ENCODE peak calls at places on chromosomes 1 and 21, in eight cellular contexts. K is GM12892; P is left cardiac atrium; Y is foreskin keratinocyte; I is mesenchymal stem cell; V is RWPE1; S is activated effector memory CD4-positive, alpha-beta T cell treated with Interleukin-2 at 50 U/mL for 16 hours; O is stimulated activated CD4-positive, alpha-beta T cell treated with anti-CD3 and anti-CD28 coated beads, Interleukin-15, amount 100 ng/mL, for 48 hours. G is an unnamed sample.
A peak's percentile ranks its signal among the peaks of the same experiment; 100 is the strongest.

GRCh38 chr1:44296794-44297193 is 58.3 kb downstream of the ERI3 start:
- DNase-seq in Y (no peak), O (no peak), P (no peak), K (no peak), V (no peak), I (no peak), S (no peak), G (no peak)

GRCh38 chr1:234771642-234772344 is 161.8 kb upstream of the IRF2BP2 start:
- DNase-seq in P (no peak), K (no peak), O (no peak), V (no peak), Y (no peak), S (no peak), I (no peak), G (peak; percentile 41)

GRCh38 chr21:27480841-27481261 is 514.0 kb upstream of the ADAMTS5 start:
- DNase-seq in V (no peak), I (peak; percentile 29), Y (peak; percentile 75), O (no peak), K (no peak), S (no peak), P (no peak), G (peak; percentile 15)

GRCh38 chr1:108646661-108647269 is 14.1 kb downstream of the HENMT1 start:
- DNase-seq in V (no peak), O (peak; percentile 33), I (peak; percentile 91), K (no peak), Y (no peak), S (peak; percentile 72), P (peak; percentile 81), G (no peak)

GRCh38 chr1:31648190-31648589 is 3.5 kb upstream of the PEF1 start:
- DNase-seq in O (no peak), S (no peak), K (no peak), V (no peak), I (peak; percentile 64), P (no peak), Y (no peak), G (no peak)

GRCh38 chr1:230459463-230459862 is 33.3 kb upstream of the PGBD5 start:
- DNase-seq in P (no peak), V (peak; percentile 68), K (no peak), O (no peak), I (peak; percentile 48), S (no peak), Y (peak; percentile 75), G (peak; percentile 82)

GRCh38 chr1:11977625-11978024 is 2.6 kb upstream of the MFN2 start:
- DNase-seq in S (no peak), P (no peak), V (no peak), I (no peak), K (no peak), Y (no peak), O (no peak), G (no peak)

GRCh38 chr1:215594640-215595039 is 27.5 kb downstream of the KCTD3 start:
- DNase-seq in V (no peak), K (no peak), I (no peak), S (no peak), O (no peak), P (no peak), Y (no peak), G (no peak)

GRCh38 chr1:183635112-183635605 is 424 bp downstream of the ARPC5 start:
- DNase-seq in V (no peak), P (no peak), K (no peak), Y (no peak), O (no peak), I (no peak), S (peak; percentile 4), G (peak; percentile 33)

GRCh38 chr1:12249181-12249580 is 19.4 kb downstream of the VPS13D start:
- DNase-seq in I (no peak), Y (no peak), S (no peak), O (no peak), V (no peak), K (no peak), P (no peak), G (no peak)

GRCh38 chr1:53260631-53261247 is 22.4 kb upstream of the MAGOH start:
- DNase-seq in P (no peak), S (no peak), V (no peak), I (no peak), Y (no peak), K (no peak), O (no peak), G (no peak)

GRCh38 chr21:32771134-32771523 is 426 bp downstream of the PAXBP1 start:
- DNase-seq in I (peak; percentile 70), V (peak; percentile 61), S (no peak), Y (no peak), O (peak; percentile 33), P (peak; percentile 75), K (peak; percentile 46), G (peak; percentile 68)

GRCh38 chr21:45297329-45297728 is 9.6 kb upstream of the POFUT2 start:
- DNase-seq in K (no peak), V (no peak), P (no peak), Y (no peak), S (no peak), I (no peak), O (no peak), G (no peak)

GRCh38 chr21:17048974-17049373 is 463.9 kb upstream of the CXADR start:
- DNase-seq in Y (no peak), K (no peak), V (no peak), P (no peak), S (no peak), O (no peak), I (no peak), G (no peak)

GRCh38 chr1:77030401-77031100 is 163.3 kb downstream of the ST6GALNAC5 start:
- DNase-seq in V (no peak), O (no peak), P (no peak), I (peak; percentile 5), Y (no peak), S (no peak), K (no peak), G (no peak)

GRCh38 chr1:47624531-47624930 is 186.7 kb downstream of the FOXD2 start:
- DNase-seq in O (no peak), K (no peak), I (no peak), S (no peak), V (peak; percentile 42), Y (no peak), P (no peak), G (peak; percentile 30)

GRCh38 chr1:36155560-36156328 is at the start of gene MAP7D1:
- DNase-seq in P (peak; percentile 92), S (peak; percentile 82), V (peak; percentile 81), I (peak; percentile 88), K (peak; percentile 78), Y (no peak), O (peak; percentile 79), G (peak; percentile 93)

G was measured in RPMI8226.